ENCODE peak calls at places on chromosomes 6 and 20, in four cellular contexts. B is fibroblast of lung, J is PC-9, N is PC-3. Z is an unnamed sample. For H3K4me1, the result is how much of the 10 kb centered on the place peaks cover.

GRCh38 chr20:59322813-59323469 is 22.5 kb downstream of the EDN3 start:
- DNase-seq in B (no peak), J (no peak), N (no peak), Z (no peak)

GRCh38 chr20:38158701-38159325 is 6.3 kb downstream of the TGM2 start:
- DNase-seq in B (no peak), N (no peak), J (no peak), Z (no peak)

GRCh38 chr6:37987008-37987407 is 167.5 kb downstream of the ZFAND3 start:
- DNase-seq in N (peak), B (peak), J (no peak), Z (peak)

GRCh38 chr6:122789078-122789861 is at the start of gene SMPDL3A:
- DNase-seq in J (peak), N (peak), B (peak), Z (peak)

GRCh38 chr20:49607568-49607967 is 39.6 kb upstream of the PTGIS start:
- DNase-seq in J (no peak), B (no peak), N (no peak), Z (no peak)

GRCh38 chr6:78947529-78947928 is 80.2 kb downstream of the IRAK1BP1 start:
- DNase-seq in N (peak), J (no peak), B (peak), Z (no peak)

GRCh38 chr6:32819729-32820128 is 2.9 kb upstream of the HLA-DOB start:
- DNase-seq in J (peak), B (peak), N (peak), Z (peak)

GRCh38 chr6:136158971-136159370 is 91.1 kb downstream of the MTFR2 start:
- DNase-seq in J (no peak), B (no peak), N (no peak), Z (no peak)

GRCh38 chr20:24497851-24498250 is 28.4 kb downstream of the SYNDIG1 start:
- DNase-seq in N (peak), B (peak), J (no peak), Z (peak)

GRCh38 chr6:33958863-33959651 is 155.3 kb upstream of the MLN start:
- DNase-seq in N (no peak), J (no peak), B (no peak), Z (no peak)

GRCh38 chr20:14959506-14960493 is 622.4 kb upstream of the FLRT3 start:
- DNase-seq in B (no peak), J (no peak), N (peak), Z (peak)

GRCh38 chr6:90865513-90865912 is 278.6 kb upstream of the MAP3K7 start:
- DNase-seq in N (no peak), B (no peak), J (no peak), Z (peak)

GRCh38 chr20:17421493-17421892 is 109.7 kb downstream of the BFSP1 start:
- DNase-seq in N (no peak), B (no peak), J (no peak), Z (no peak)

GRCh38 chr6:68689910-68690309 is 54.8 kb downstream of the ADGRB3 start:
- DNase-seq in B (no peak), N (no peak), J (no peak), Z (no peak)

GRCh38 chr6:21666200-21666671 is 72.7 kb downstream of the SOX4 start:
- DNase-seq in N (no peak), J (no peak), B (no peak), Z (no peak)

GRCh38 chr20:25048519-25048952 is 9.4 kb downstream of the ACSS1 start:
- DNase-seq in B (no peak), N (no peak), J (no peak), Z (no peak)

GRCh38 chr6:133171989-133172604 is 69.1 kb upstream of the EYA4 start:
- DNase-seq in J (no peak), N (no peak), B (no peak), Z (no peak)

GRCh38 chr20:58630063-58630462 is 21.0 kb upstream of the STX16 start:
- DNase-seq in B (no peak), J (no peak), N (peak), Z (peak)

GRCh38 chr6:135880066-135880972 is 28.8 kb downstream of the PDE7B start:
- DNase-seq in B (peak), N (peak), J (no peak), Z (peak)

GRCh38 chr20:36175016-36175415 is 20.5 kb downstream of the EPB41L1 start:
- DNase-seq in N (no peak), J (no peak), B (peak), Z (no peak)

GRCh38 chr20:51930775-51931174 is 128.5 kb upstream of the SALL4 start:
- DNase-seq in N (peak), B (peak), J (no peak), Z (peak)

GRCh38 chr20:4507288-4507719 is 214.4 kb upstream of the PRND start:
- DNase-seq in J (no peak), B (peak), N (peak), Z (peak)

GRCh38 chr6:22250486-22250885 is 46.4 kb downstream of the PRL start:
- DNase-seq in B (no peak), J (no peak), N (no peak), Z (no peak)

GRCh38 chr6:50141100-50141499 is 91.4 kb upstream of the DEFB112 start:
- DNase-seq in J (no peak), B (no peak), N (no peak), Z (no peak)

GRCh38 chr6:161139766-161140553 is 133.9 kb downstream of the AGPAT4 start:
- DNase-seq in B (no peak), J (no peak), N (peak), Z (no peak)

GRCh38 chr6:11798096-11798495 is 19.5 kb upstream of the ADTRP start:
- DNase-seq in N (no peak), J (no peak), B (no peak), Z (no peak)

GRCh38 chr20:21523398-21523868 is 9.6 kb upstream of the NKX2-2 start:
- DNase-seq in J (no peak), B (no peak), N (no peak), Z (no peak)

GRCh38 chr20:828987-829386 is 4.5 kb upstream of the FAM110A start:
- DNase-seq in B (no peak), N (no peak), J (no peak), Z (no peak)

GRCh38 chr6:33320315-33321181 is 3.0 kb upstream of the ZBTB22 start:
- DNase-seq in B (peak), J (peak), N (peak), Z (peak)

GRCh38 chr6:106648651-106649308 is 19.4 kb downstream of the QRSL1 start:
- DNase-seq in J (no peak), N (no peak), B (no peak), Z (no peak)

GRCh38 chr6:5235830-5236229 is 24.9 kb downstream of the LYRM4 start:
- DNase-seq in B (no peak), J (no peak), N (no peak), Z (no peak)

GRCh38 chr6:38671885-38672467 is 31.0 kb downstream of the GLO1 start:
- DNase-seq in N (peak), J (peak), B (peak), Z (peak)

GRCh38 chr6:27834879-27835549 is 77.2 kb downstream of the OR2B2 start:
- DNase-seq in N (no peak), B (no peak), J (no peak), Z (no peak)

GRCh38 chr6:22306741-22307466 is 10.1 kb upstream of the PRL start:
- DNase-seq in J (no peak), B (no peak), N (no peak), Z (no peak)

GRCh38 chr20:17636523-17637412 is 45.3 kb downstream of the RRBP1 start:
- DNase-seq in J (no peak), N (no peak), B (no peak), Z (no peak)

GRCh38 chr6:163526356-163526755 is 111.8 kb downstream of the QKI start:
- DNase-seq in N (no peak), J (no peak), B (no peak), Z (no peak)

GRCh38 chr6:24431045-24431451 is 28.3 kb downstream of the MRS2 start:
- DNase-seq in J (peak), N (peak), B (peak), Z (peak)

GRCh38 chr6:81589465-81590313 is 162.8 kb downstream of the TENT5A start:
- DNase-seq in J (no peak), N (peak), B (no peak), Z (no peak)

GRCh38 chr6:22078802-22079545 is 217.9 kb downstream of the PRL start:
- DNase-seq in N (no peak), J (no peak), B (no peak), Z (no peak)

GRCh38 chr6:75215291-75215690 is 9.4 kb upstream of the COL12A1 start:
- DNase-seq in B (no peak), J (no peak), N (no peak), Z (no peak)
- H3K4me1 ChIP-seq in B (under half), J (under half), N (under half), Z (under half)

GRCh38 chr6:73579389-73579788 is 58.6 kb upstream of the EEF1A1 start:
- DNase-seq in J (peak), B (no peak), N (peak), Z (no peak)
- TF ChIP-seq EZH2 in J (no peak), B (no peak), N (no peak), Z (no peak)

DNA sequence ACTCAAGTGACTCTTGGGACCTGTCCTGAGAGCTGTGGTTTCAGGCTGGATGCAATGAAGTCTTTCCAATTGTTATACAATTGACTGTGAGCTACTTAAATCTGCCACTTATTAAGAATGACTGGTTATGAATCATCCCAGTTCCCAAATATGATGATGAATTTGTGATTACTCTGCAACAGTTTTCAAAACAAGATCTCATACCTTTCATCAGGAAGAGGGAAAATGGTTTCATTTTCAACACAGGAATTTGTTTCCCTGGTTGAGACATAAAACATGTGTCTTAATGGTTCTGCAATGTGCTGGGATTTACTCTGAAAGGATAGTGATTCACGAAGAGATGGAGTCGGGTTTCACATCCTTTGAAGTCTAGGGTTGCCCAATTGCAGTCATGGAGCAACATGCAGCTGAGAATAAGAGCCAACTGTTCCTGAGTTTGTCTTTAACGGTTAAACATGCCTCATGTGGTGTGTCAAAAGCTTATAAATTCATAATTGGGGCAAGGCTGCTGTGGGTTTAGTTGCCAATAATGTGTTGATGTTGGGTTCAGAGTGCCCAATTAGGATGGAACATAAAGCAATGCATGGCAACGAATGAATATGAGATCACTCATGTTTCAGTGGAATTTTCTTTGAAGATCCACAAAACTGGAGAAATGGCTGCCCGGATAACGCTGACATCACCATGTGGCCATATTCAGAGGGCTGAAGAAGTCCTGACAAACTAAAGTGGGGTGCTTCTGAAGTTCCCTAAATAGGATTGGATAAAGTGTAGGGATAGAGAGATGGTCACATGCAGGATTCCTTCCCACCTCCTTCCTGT is 41.0 kb downstream of the CYP24A1 start:
- DNase-seq in B (peak), J (peak), N (peak), Z (peak)
- H3K4me3 ChIP-seq in B (no peak), J (peak), N (peak), Z (no peak)

DNA sequence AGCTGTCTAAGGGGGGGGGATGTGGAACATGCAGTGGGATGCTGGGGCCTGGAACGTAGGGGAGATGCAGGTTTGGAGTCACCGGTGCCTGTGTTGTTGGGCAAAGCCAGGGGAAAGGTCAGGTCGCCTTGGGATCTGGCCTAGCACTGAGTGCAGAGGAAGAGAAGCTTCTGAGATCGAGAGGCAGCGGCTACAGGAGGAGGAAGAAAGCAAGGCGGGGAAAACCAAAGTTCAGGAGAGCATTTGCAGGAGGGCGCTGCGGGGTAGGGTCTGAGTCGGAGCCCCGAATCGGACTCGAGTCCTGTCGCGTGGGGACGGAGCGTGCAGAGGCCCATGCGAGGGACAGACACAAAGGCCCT is 1.0 kb upstream of the PLCG1 start:
- DNase-seq in B (no peak), N (no peak), J (no peak), Z (no peak)
- H3K4me1 ChIP-seq in B (under half), N (under half), J (under half), Z (half or more)

GRCh38 chr6:71492668-71493067 is 204.1 kb downstream of the OGFRL1 start:
- DNase-seq in J (no peak), N (no peak), B (no peak), Z (no peak)

GRCh38 chr6:71489736-71490135 is 201.1 kb downstream of the OGFRL1 start:
- DNase-seq in B (peak), N (peak), J (peak), Z (peak)

GRCh38 chr6:71488186-71488585 is 199.6 kb downstream of the OGFRL1 start:
- DNase-seq in J (no peak), N (no peak), B (no peak), Z (no peak)

GRCh38 chr6:71491844-71492243 is 203.2 kb downstream of the OGFRL1 start:
- DNase-seq in J (no peak), N (no peak), B (no peak), Z (no peak)

GRCh38 chr6:71490876-71491275 is 202.3 kb downstream of the OGFRL1 start:
- DNase-seq in N (no peak), B (no peak), J (no peak), Z (no peak)
- TF ChIP-seq EZH2 in N (no peak), B (no peak), J (no peak), Z (no peak)